ENCODE peak calls at places on chromosomes 3 and 15, in nine cellular contexts. One of them, this sample, is unnamed.

GRCh38 chr3:9769426-9770275 is at the start of gene CAMK1:
- DNase-seq in LoVo: no peak
- DNase-seq in activated CD4-positive, alpha-beta T cell treated with anti-CD3 and anti-CD28 coated beads for 24 hours: peak; percentile 56
- DNase-seq in iris pigment epithelial cell: peak; percentile 72
- DNase-seq in nephron progenitor cell: peak; percentile 82
- DNase-seq in right lobe of liver: peak; percentile 92
- DNase-seq in GM04504: peak; percentile 32
- DNase-seq in stimulated activated naive CD8-positive, alpha-beta T cell treated with anti-CD3 and anti-CD28 coated beads, Interleukin-15, Interleukin-2, amounts not matched to agents 100 U/mL and 50 U/mL, for 24 hours: peak; percentile 81
- DNase-seq in H7: peak; percentile 97
- DNase-seq in this sample: peak; percentile 93

GRCh38 chr3:71380096-71380495 is 203.4 kb downstream of the FOXP1 start:
- DNase-seq in LoVo: no peak
- DNase-seq in activated CD4-positive, alpha-beta T cell treated with anti-CD3 and anti-CD28 coated beads for 24 hours: no peak
- DNase-seq in iris pigment epithelial cell: no peak
- DNase-seq in nephron progenitor cell: no peak
- DNase-seq in right lobe of liver: peak; percentile 70
- DNase-seq in GM04504: no peak
- DNase-seq in stimulated activated naive CD8-positive, alpha-beta T cell treated with anti-CD3 and anti-CD28 coated beads, Interleukin-15, Interleukin-2, amounts not matched to agents 100 U/mL and 50 U/mL, for 24 hours: no peak
- DNase-seq in H7: peak; percentile 42
- DNase-seq in this sample: peak; percentile 48

GRCh38 chr3:105923151-105923550 is 54.3 kb upstream of the CBLB start:
- DNase-seq in LoVo: no peak
- DNase-seq in activated CD4-positive, alpha-beta T cell treated with anti-CD3 and anti-CD28 coated beads for 24 hours: no peak
- DNase-seq in iris pigment epithelial cell: no peak
- DNase-seq in nephron progenitor cell: no peak
- DNase-seq in right lobe of liver: no peak
- DNase-seq in GM04504: no peak
- DNase-seq in stimulated activated naive CD8-positive, alpha-beta T cell treated with anti-CD3 and anti-CD28 coated beads, Interleukin-15, Interleukin-2, amounts not matched to agents 100 U/mL and 50 U/mL, for 24 hours: no peak
- DNase-seq in H7: no peak
- DNase-seq in this sample: no peak

GRCh38 chr3:47421741-47422649 is 41.2 kb downstream of the PTPN23 start:
- DNase-seq in LoVo: no peak
- DNase-seq in activated CD4-positive, alpha-beta T cell treated with anti-CD3 and anti-CD28 coated beads for 24 hours: no peak
- DNase-seq in iris pigment epithelial cell: peak; percentile 33
- DNase-seq in nephron progenitor cell: no peak
- DNase-seq in right lobe of liver: peak; percentile 94
- DNase-seq in GM04504: no peak
- DNase-seq in stimulated activated naive CD8-positive, alpha-beta T cell treated with anti-CD3 and anti-CD28 coated beads, Interleukin-15, Interleukin-2, amounts not matched to agents 100 U/mL and 50 U/mL, for 24 hours: peak; percentile 33
- DNase-seq in H7: peak; percentile 75
- DNase-seq in this sample: no peak

GRCh38 chr3:126100688-126101301 is 16.9 kb upstream of the SLC41A3 start:
- DNase-seq in LoVo: no peak
- DNase-seq in activated CD4-positive, alpha-beta T cell treated with anti-CD3 and anti-CD28 coated beads for 24 hours: no peak
- DNase-seq in iris pigment epithelial cell: peak; percentile 85
- DNase-seq in nephron progenitor cell: no peak
- DNase-seq in right lobe of liver: no peak
- DNase-seq in GM04504: no peak
- DNase-seq in stimulated activated naive CD8-positive, alpha-beta T cell treated with anti-CD3 and anti-CD28 coated beads, Interleukin-15, Interleukin-2, amounts not matched to agents 100 U/mL and 50 U/mL, for 24 hours: no peak
- DNase-seq in H7: no peak
- DNase-seq in this sample: peak; percentile 18

GRCh38 chr3:40185029-40185695 is 124.3 kb upstream of the EIF1B start:
- DNase-seq in LoVo: no peak
- DNase-seq in activated CD4-positive, alpha-beta T cell treated with anti-CD3 and anti-CD28 coated beads for 24 hours: no peak
- DNase-seq in iris pigment epithelial cell: no peak
- DNase-seq in nephron progenitor cell: no peak
- DNase-seq in right lobe of liver: no peak
- DNase-seq in GM04504: no peak
- DNase-seq in stimulated activated naive CD8-positive, alpha-beta T cell treated with anti-CD3 and anti-CD28 coated beads, Interleukin-15, Interleukin-2, amounts not matched to agents 100 U/mL and 50 U/mL, for 24 hours: no peak
- DNase-seq in H7: no peak
- DNase-seq in this sample: no peak

GRCh38 chr3:71436337-71436736 is 147.2 kb downstream of the FOXP1 start:
- DNase-seq in LoVo: peak; percentile 42
- DNase-seq in activated CD4-positive, alpha-beta T cell treated with anti-CD3 and anti-CD28 coated beads for 24 hours: no peak
- DNase-seq in iris pigment epithelial cell: no peak
- DNase-seq in nephron progenitor cell: no peak
- DNase-seq in right lobe of liver: no peak
- DNase-seq in GM04504: peak; percentile 84
- DNase-seq in stimulated activated naive CD8-positive, alpha-beta T cell treated with anti-CD3 and anti-CD28 coated beads, Interleukin-15, Interleukin-2, amounts not matched to agents 100 U/mL and 50 U/mL, for 24 hours: no peak
- DNase-seq in H7: no peak
- DNase-seq in this sample: no peak

GRCh38 chr3:196388946-196389345 is 43.3 kb downstream of the UBXN7 start:
- DNase-seq in LoVo: no peak
- DNase-seq in activated CD4-positive, alpha-beta T cell treated with anti-CD3 and anti-CD28 coated beads for 24 hours: no peak
- DNase-seq in iris pigment epithelial cell: peak; percentile 30
- DNase-seq in nephron progenitor cell: no peak
- DNase-seq in right lobe of liver: no peak
- DNase-seq in GM04504: no peak
- DNase-seq in stimulated activated naive CD8-positive, alpha-beta T cell treated with anti-CD3 and anti-CD28 coated beads, Interleukin-15, Interleukin-2, amounts not matched to agents 100 U/mL and 50 U/mL, for 24 hours: no peak
- DNase-seq in H7: no peak
- DNase-seq in this sample: no peak

GRCh38 chr3:170712798-170713197 is 126.9 kb upstream of the SLC7A14 start:
- DNase-seq in LoVo: no peak
- DNase-seq in activated CD4-positive, alpha-beta T cell treated with anti-CD3 and anti-CD28 coated beads for 24 hours: no peak
- DNase-seq in iris pigment epithelial cell: peak; percentile 57
- DNase-seq in nephron progenitor cell: no peak
- DNase-seq in right lobe of liver: no peak
- DNase-seq in GM04504: no peak
- DNase-seq in stimulated activated naive CD8-positive, alpha-beta T cell treated with anti-CD3 and anti-CD28 coated beads, Interleukin-15, Interleukin-2, amounts not matched to agents 100 U/mL and 50 U/mL, for 24 hours: no peak
- DNase-seq in H7: no peak
- DNase-seq in this sample: no peak

GRCh38 chr3:188133219-188133618 is 20.7 kb upstream of the LPP start:
- DNase-seq in LoVo: no peak
- DNase-seq in activated CD4-positive, alpha-beta T cell treated with anti-CD3 and anti-CD28 coated beads for 24 hours: no peak
- DNase-seq in iris pigment epithelial cell: peak; percentile 96
- DNase-seq in nephron progenitor cell: no peak
- DNase-seq in right lobe of liver: no peak
- DNase-seq in GM04504: no peak
- DNase-seq in stimulated activated naive CD8-positive, alpha-beta T cell treated with anti-CD3 and anti-CD28 coated beads, Interleukin-15, Interleukin-2, amounts not matched to agents 100 U/mL and 50 U/mL, for 24 hours: no peak
- DNase-seq in H7: no peak
- DNase-seq in this sample: no peak

GRCh38 chr3:8488436-8488835 is 13.2 kb upstream of the LMCD1 start:
- DNase-seq in LoVo: no peak
- DNase-seq in activated CD4-positive, alpha-beta T cell treated with anti-CD3 and anti-CD28 coated beads for 24 hours: no peak
- DNase-seq in iris pigment epithelial cell: no peak
- DNase-seq in nephron progenitor cell: no peak
- DNase-seq in right lobe of liver: no peak
- DNase-seq in GM04504: no peak
- DNase-seq in stimulated activated naive CD8-positive, alpha-beta T cell treated with anti-CD3 and anti-CD28 coated beads, Interleukin-15, Interleukin-2, amounts not matched to agents 100 U/mL and 50 U/mL, for 24 hours: no peak
- DNase-seq in H7: no peak
- DNase-seq in this sample: no peak

GRCh38 chr3:130894130-130894872 is 417 bp downstream of the ATP2C1 start:
- DNase-seq in LoVo: peak; percentile 16
- DNase-seq in activated CD4-positive, alpha-beta T cell treated with anti-CD3 and anti-CD28 coated beads for 24 hours: no peak
- DNase-seq in iris pigment epithelial cell: peak; percentile 34
- DNase-seq in nephron progenitor cell: peak; percentile 65
- DNase-seq in right lobe of liver: peak; percentile 57
- DNase-seq in GM04504: no peak
- DNase-seq in stimulated activated naive CD8-positive, alpha-beta T cell treated with anti-CD3 and anti-CD28 coated beads, Interleukin-15, Interleukin-2, amounts not matched to agents 100 U/mL and 50 U/mL, for 24 hours: peak; percentile 53
- DNase-seq in H7: peak; percentile 78
- DNase-seq in this sample: peak; percentile 75

GRCh38 chr15:23422946-23423708 is 23.9 kb downstream of the GOLGA6L2 start:
- DNase-seq in LoVo: peak; percentile 7
- DNase-seq in activated CD4-positive, alpha-beta T cell treated with anti-CD3 and anti-CD28 coated beads for 24 hours: no peak
- DNase-seq in iris pigment epithelial cell: peak; percentile 19
- DNase-seq in nephron progenitor cell: no peak
- DNase-seq in right lobe of liver: no peak
- DNase-seq in GM04504: no peak
- DNase-seq in stimulated activated naive CD8-positive, alpha-beta T cell treated with anti-CD3 and anti-CD28 coated beads, Interleukin-15, Interleukin-2, amounts not matched to agents 100 U/mL and 50 U/mL, for 24 hours: no peak
- DNase-seq in H7: no peak
- DNase-seq in this sample: no peak

GRCh38 chr15:60589253-60589652 is 110.3 kb upstream of the ICE2 start:
- DNase-seq in LoVo: no peak
- DNase-seq in activated CD4-positive, alpha-beta T cell treated with anti-CD3 and anti-CD28 coated beads for 24 hours: no peak
- DNase-seq in iris pigment epithelial cell: peak; percentile 36
- DNase-seq in nephron progenitor cell: peak; percentile 11
- DNase-seq in right lobe of liver: no peak
- DNase-seq in GM04504: no peak
- DNase-seq in stimulated activated naive CD8-positive, alpha-beta T cell treated with anti-CD3 and anti-CD28 coated beads, Interleukin-15, Interleukin-2, amounts not matched to agents 100 U/mL and 50 U/mL, for 24 hours: peak; percentile 47
- DNase-seq in H7: no peak
- DNase-seq in this sample: peak; percentile 24

GRCh38 chr3:153596402-153596801 is 434.4 kb downstream of the RAP2B start:
- DNase-seq in LoVo: no peak
- DNase-seq in activated CD4-positive, alpha-beta T cell treated with anti-CD3 and anti-CD28 coated beads for 24 hours: no peak
- DNase-seq in iris pigment epithelial cell: no peak
- DNase-seq in nephron progenitor cell: no peak
- DNase-seq in right lobe of liver: no peak
- DNase-seq in GM04504: no peak
- DNase-seq in stimulated activated naive CD8-positive, alpha-beta T cell treated with anti-CD3 and anti-CD28 coated beads, Interleukin-15, Interleukin-2, amounts not matched to agents 100 U/mL and 50 U/mL, for 24 hours: no peak
- DNase-seq in H7: no peak
- DNase-seq in this sample: no peak